ENCODE peak calls at places on chromosomes 11 and 22, in seven cellular contexts. H, E, B, U, G, Z and L are unnamed samples.
A peak's percentile ranks its signal among the peaks of the same experiment; 100 is the strongest.

GRCh38 chr22:34966980-34967379 is 99.0 kb upstream of the ISX start:
- DNase-seq in H (no peak), G (no peak), U (no peak), E (no peak), Z (no peak), B (peak; percentile 41), L (no peak)

GRCh38 chr11:95593101-95593500 is 196.5 kb downstream of the FAM76B start:
- DNase-seq in G (peak; percentile 40), E (no peak), H (no peak), B (peak; percentile 70), Z (no peak), U (no peak), L (no peak)

GRCh38 chr11:94731921-94732601 is 36.1 kb upstream of the AMOTL1 start:
- DNase-seq in B (peak; percentile 74), Z (no peak), G (peak; percentile 91), H (no peak), E (no peak), U (no peak), L (no peak)

GRCh38 chr11:7630002-7630401 is 43.3 kb downstream of the CYB5R2 start:
- DNase-seq in U (no peak), H (no peak), Z (no peak), E (no peak), B (no peak), G (no peak), L (no peak)

GRCh38 chr11:4697583-4697982 is at the start of gene OR51E2:
- DNase-seq in B (peak; percentile 28), Z (no peak), H (no peak), E (no peak), U (no peak), G (peak; percentile 78), L (no peak)

GRCh38 chr11:49208006-49208721 is at the start of gene FOLH1:
- DNase-seq in B (no peak), H (peak; percentile 42), G (no peak), Z (peak; percentile 60), U (no peak), E (no peak), L (peak; percentile 57)

GRCh38 chr11:62419560-62420342 is 918 bp downstream of the SCGB1A1 start:
- DNase-seq in H (no peak), E (no peak), G (peak; percentile 15), Z (no peak), U (no peak), B (no peak), L (no peak)

GRCh38 chr11:64186205-64187165 is 514 bp downstream of the STIP1 start:
- DNase-seq in E (no peak), B (peak; percentile 11), H (no peak), Z (no peak), G (peak; percentile 2), U (no peak), L (peak; percentile 49)

GRCh38 chr22:36740716-36741115 is 35.2 kb downstream of the IFT27 start:
- DNase-seq in H (peak; percentile 0), Z (no peak), U (peak; percentile 11), G (no peak), E (no peak), B (no peak), L (no peak)

GRCh38 chr11:2263724-2264360 is 6.5 kb downstream of the ASCL2 start:
- DNase-seq in Z (peak; percentile 36), B (no peak), E (no peak), U (no peak), H (no peak), G (no peak), L (no peak)

GRCh38 chr11:10496296-10496936 is 41.4 kb downstream of the AMPD3 start:
- DNase-seq in Z (peak; percentile 40), G (no peak), B (no peak), E (no peak), U (no peak), H (no peak), L (no peak)

GRCh38 chr22:27108425-27109114 is 451.2 kb downstream of the MIAT start:
- DNase-seq in G (no peak), H (no peak), B (peak; percentile 66), E (no peak), Z (no peak), U (no peak), L (no peak)

GRCh38 chr11:9941991-9942390 is 278.1 kb downstream of the SWAP70 start:
- DNase-seq in B (no peak), E (no peak), Z (no peak), G (no peak), U (no peak), H (no peak), L (no peak)

GRCh38 chr11:103800406-103801114 is 235.9 kb upstream of the DDI1 start:
- DNase-seq in G (no peak), E (no peak), H (peak; percentile 35), U (no peak), B (peak; percentile 48), Z (no peak), L (no peak)

GRCh38 chr11:26947379-26947844 is 46.5 kb upstream of the FIBIN start:
- DNase-seq in G (peak; percentile 100), E (no peak), Z (peak; percentile 76), U (no peak), H (no peak), B (peak; percentile 100), L (no peak)

GRCh38 chr22:27985323-27986275 is 66.5 kb upstream of the PITPNB start:
- DNase-seq in U (peak; percentile 45), B (no peak), E (no peak), G (no peak), Z (peak; percentile 46), H (no peak), L (no peak)

GRCh38 chr11:19890308-19890707 is 177.7 kb downstream of the NAV2 start:
- DNase-seq in U (no peak), B (peak; percentile 94), Z (no peak), E (no peak), G (peak; percentile 88), H (no peak), L (no peak)

GRCh38 chr11:637593-638507 is 781 bp downstream of the DRD4 start:
- DNase-seq in B (no peak), H (no peak), E (no peak), Z (no peak), U (no peak), G (no peak), L (no peak)

GRCh38 chr11:60703374-60703773 is 4.0 kb downstream of the MS4A8 start:
- DNase-seq in Z (peak; percentile 43), G (no peak), H (no peak), E (no peak), U (no peak), B (no peak), L (peak; percentile 90)

GRCh38 chr11:19493446-19493845 is 219.2 kb upstream of the NAV2 start:
- DNase-seq in E (no peak), B (no peak), Z (no peak), H (peak; percentile 33), G (no peak), U (no peak), L (no peak)

GRCh38 chr22:50470491-50470890 is 4.3 kb downstream of the SBF1 start:
- DNase-seq in U (no peak), E (no peak), Z (no peak), H (no peak), B (no peak), G (no peak), L (no peak)
- H3K27ac ChIP-seq in U (peak overlapping the region; percentile 63), E (peak overlapping the region; percentile 94), Z (no peak overlapping the region), H (no peak overlapping the region), B (no peak overlapping the region), G (no peak overlapping the region), L (no peak overlapping the region)

DNA sequence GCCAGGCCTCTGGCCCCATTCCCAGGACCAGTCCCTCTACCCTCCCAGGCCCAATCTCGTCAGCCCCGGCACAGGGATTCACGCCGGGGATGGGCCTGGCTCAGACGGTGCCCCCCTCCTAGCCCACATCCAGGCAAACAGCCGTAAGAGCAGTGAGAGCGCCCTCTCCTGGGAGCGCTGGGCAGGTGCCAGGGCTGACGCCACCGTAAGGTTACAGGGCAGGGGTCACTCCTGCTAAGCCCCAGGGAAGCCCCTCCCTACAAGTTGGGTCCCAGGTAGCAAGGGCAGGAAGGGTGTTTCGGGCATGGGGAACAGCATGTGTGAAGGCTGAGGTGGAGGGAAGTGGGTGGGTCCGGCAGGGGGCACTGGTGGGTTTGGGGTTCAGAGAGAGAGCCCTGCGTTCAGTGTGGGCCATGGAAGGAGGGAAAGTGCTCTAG is 19.2 kb upstream of the PPARA start:
- DNase-seq in Z (no peak), U (no peak), G (no peak), B (no peak), E (no peak), H (peak; percentile 85), L (no peak)
- TF ChIP-seq CTCF in Z (no peak), U (no peak), G (peak; percentile 25), B (peak; percentile 37), E (no peak), H (peak; percentile 97), L (no peak)

GRCh38 chr11:120241277-120241676 is 1.3 kb downstream of the POU2F3 start:
- DNase-seq in U (no peak), B (no peak), H (no peak), G (no peak), E (no peak), Z (no peak), L (no peak)
- H3K27me3 ChIP-seq in U (peaks cover 34% of the 10 kb centered on the region), B (peaks cover 31% of the 10 kb centered on the region), H (peaks cover 2% of the 10 kb centered on the region), G (peaks cover 87% of the 10 kb centered on the region), E (peaks cover 50% of the 10 kb centered on the region), Z (no peaks in the 10 kb centered on the region), L (no peaks in the 10 kb centered on the region)

DNA sequence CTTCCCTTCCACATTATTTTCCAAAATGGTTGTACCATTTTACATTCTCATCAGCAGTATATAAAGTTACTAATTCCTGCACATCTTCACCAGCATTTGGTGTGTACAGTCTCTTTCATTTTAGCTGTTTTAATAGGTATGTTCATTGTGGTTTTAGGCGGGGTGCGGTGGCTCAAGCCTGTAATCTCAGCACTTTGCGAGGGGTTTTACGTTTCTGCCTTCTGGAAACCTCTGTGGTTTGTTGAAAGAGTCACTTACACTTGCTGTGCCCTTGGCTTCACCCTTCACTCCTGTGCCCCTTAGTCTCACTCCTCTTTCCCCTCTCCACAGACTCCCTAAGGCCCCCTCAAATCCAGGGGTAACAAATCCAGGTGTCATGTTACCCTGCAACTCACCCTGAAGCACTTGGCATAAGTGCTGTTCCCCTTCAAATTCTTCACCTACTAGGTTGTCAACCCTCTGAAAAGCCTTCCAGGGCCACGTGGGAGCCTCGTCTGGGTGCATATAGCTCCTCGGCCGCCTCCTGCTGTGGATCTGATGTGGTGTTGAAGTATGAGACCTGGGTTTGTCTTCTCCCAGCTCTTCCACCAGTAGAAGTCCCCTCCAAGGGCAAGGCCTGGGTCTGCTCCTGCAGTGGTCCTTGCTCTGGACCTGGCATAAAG is 20.8 kb downstream of the TOB2 start:
- DNase-seq in B (no peak), Z (no peak), H (no peak), E (no peak), G (no peak), U (no peak), L (no peak)
- H3K27ac ChIP-seq in B (no peak overlapping the region), Z (no peak overlapping the region), H (no peak overlapping the region), E (no peak overlapping the region), G (no peak overlapping the region), U (no peak overlapping the region), L (no peak overlapping the region)